ENCODE peak calls at places on chromosomes 13 and 19, in nine cellular contexts. Y is dermis microvascular lymphatic vessel endothelial cell; S is GM12878; Z is right cardiac atrium; T is naive thymus-derived CD4-positive, alpha-beta T cell; C is T-helper 17 cell; E is T1000; J is cardiac fibroblast; P is mucosa of descending colon. F is an unnamed sample.
A peak's percentile ranks its signal among the peaks of the same experiment; 100 is the strongest.

GRCh38 chr13:111323950-111324651 is 3.7 kb downstream of the TEX29 start:
- DNase-seq in Y (no peak), Z (no peak), E (no peak), P (no peak), C (no peak), S (no peak), T (no peak), J (no peak), F (no peak)

GRCh38 chr13:114089341-114089740 is 43.1 kb downstream of the RASA3 start:
- DNase-seq in C (no peak), Z (no peak), J (no peak), E (no peak), S (no peak), T (no peak), P (no peak), Y (no peak), F (peak; percentile 8)

GRCh38 chr13:52713894-52714293 is 25.7 kb downstream of the CNMD start:
- DNase-seq in J (no peak), Y (no peak), P (peak; percentile 42), T (no peak), S (no peak), E (no peak), Z (peak; percentile 73), C (no peak), F (peak; percentile 7)

GRCh38 chr19:50555033-50555432 is 13.2 kb downstream of the LRRC4B start:
- DNase-seq in S (no peak), P (no peak), Y (no peak), C (no peak), Z (no peak), T (no peak), E (no peak), J (no peak), F (no peak)

GRCh38 chr19:58368561-58369360 is 6.2 kb upstream of the ZNF497 start:
- DNase-seq in Z (peak; percentile 47), S (no peak), J (no peak), T (no peak), E (no peak), P (no peak), C (no peak), Y (no peak), F (no peak)

GRCh38 chr19:44005968-44006367 is 3.2 kb downstream of the ZNF230 start:
- DNase-seq in C (no peak), J (peak; percentile 76), Z (no peak), S (no peak), E (no peak), P (no peak), T (no peak), Y (no peak), F (no peak)

GRCh38 chr13:102651892-102652291 is 43.0 kb downstream of the METTL21C start:
- DNase-seq in Z (no peak), P (no peak), S (no peak), J (peak; percentile 22), T (no peak), C (no peak), Y (no peak), E (peak; percentile 27), F (no peak)

GRCh38 chr13:113407103-113407530 is 43.2 kb upstream of the GRTP1 start:
- DNase-seq in Y (no peak), P (no peak), C (no peak), E (no peak), Z (no peak), S (no peak), J (no peak), T (no peak), F (no peak)

GRCh38 chr13:36919833-36920611 is at the start of gene SMAD9:
- DNase-seq in P (peak; percentile 89), S (no peak), T (no peak), J (peak; percentile 61), C (no peak), Y (peak; percentile 54), Z (peak; percentile 96), E (peak; percentile 29), F (peak; percentile 72)

GRCh38 chr19:17562097-17562496 is 6.6 kb downstream of the COLGALT1 start:
- DNase-seq in C (no peak), Z (peak; percentile 12), Y (no peak), E (no peak), S (no peak), P (no peak), J (no peak), T (no peak), F (no peak)

GRCh38 chr13:28717170-28717569 is 1.6 kb downstream of the SLC46A3 start:
- DNase-seq in E (no peak), T (no peak), S (no peak), C (no peak), J (no peak), Y (no peak), P (no peak), Z (no peak), F (no peak)

GRCh38 chr13:40963927-40964326 is 55.2 kb downstream of the ELF1 start:
- DNase-seq in Y (no peak), Z (no peak), T (no peak), J (peak; percentile 68), P (no peak), C (no peak), S (no peak), E (no peak), F (no peak)

GRCh38 chr19:29255006-29255405 is 42.1 kb upstream of the UQCRFS1 start:
- DNase-seq in Z (no peak), T (no peak), P (no peak), S (no peak), E (no peak), J (no peak), C (no peak), Y (no peak), F (no peak)

GRCh38 chr13:66339214-66339613 is 890.9 kb downstream of the PCDH9 start:
- DNase-seq in T (no peak), C (no peak), P (no peak), Z (no peak), E (no peak), S (no peak), Y (no peak), J (no peak), F (no peak)

GRCh38 chr13:66424417-66424816 is 805.7 kb downstream of the PCDH9 start:
- DNase-seq in J (peak; percentile 82), Y (no peak), P (no peak), E (no peak), S (no peak), Z (no peak), C (no peak), T (no peak), F (no peak)

GRCh38 chr19:10961763-10962536 is 1.1 kb downstream of the SMARCA4 start:
- DNase-seq in J (peak; percentile 34), Z (peak; percentile 31), S (no peak), E (no peak), P (no peak), C (no peak), Y (no peak), T (no peak), F (no peak)

GRCh38 chr19:2456301-2456570 is 523 bp downstream of the LMNB2 start:
- DNase-seq in E (no peak), J (no peak), Y (no peak), T (no peak), P (no peak), C (no peak), S (no peak), Z (no peak), F (no peak)

F was measured in body of pancreas.